ENCODE peak calls at places on chromosome 22, in four cellular contexts. One of them, this sample, is unnamed. For H3K9me2 and H3K9me3, the result is how much of the 10 kb centered on the place peaks cover.

GRCh38 chr22:19889951-19890350 is 35.3 kb upstream of the GNB1L start:
- DNase-seq in GM23248: no peak
- DNase-seq in hepatocyte: no peak
- DNase-seq in OCI-LY7: peak
- DNase-seq in this sample: no peak

GRCh38 chr22:38347181-38347943 is 30.1 kb upstream of the CSNK1E start:
- DNase-seq in GM23248: no peak
- DNase-seq in hepatocyte: no peak
- DNase-seq in OCI-LY7: no peak
- DNase-seq in this sample: no peak

GRCh38 chr22:43274595-43275240 is 68.5 kb downstream of the SCUBE1 start:
- DNase-seq in GM23248: no peak
- DNase-seq in hepatocyte: no peak
- DNase-seq in OCI-LY7: no peak
- DNase-seq in this sample: no peak

GRCh38 chr22:19848298-19849224 is 6.1 kb downstream of the GNB1L start:
- DNase-seq in GM23248: peak
- DNase-seq in hepatocyte: peak
- DNase-seq in OCI-LY7: no peak
- DNase-seq in this sample: peak

GRCh38 chr22:17882162-17882561 is 107.9 kb upstream of the BID start:
- DNase-seq in GM23248: no peak
- DNase-seq in hepatocyte: no peak
- DNase-seq in OCI-LY7: no peak
- DNase-seq in this sample: no peak

GRCh38 chr22:49362393-49362792 is 465.3 kb downstream of the BRD1 start:
- DNase-seq in GM23248: no peak
- DNase-seq in hepatocyte: peak
- DNase-seq in OCI-LY7: no peak
- DNase-seq in this sample: no peak

GRCh38 chr22:44144046-44144569 is 36.6 kb upstream of the PARVG start:
- DNase-seq in GM23248: no peak
- DNase-seq in hepatocyte: no peak
- DNase-seq in OCI-LY7: no peak
- DNase-seq in this sample: no peak

GRCh38 chr22:50170453-50171318 is at the start of gene PANX2:
- DNase-seq in GM23248: peak
- DNase-seq in hepatocyte: no peak
- DNase-seq in OCI-LY7: no peak
- DNase-seq in this sample: no peak

GRCh38 chr22:29098296-29098695 is 25.5 kb downstream of the KREMEN1 start:
- DNase-seq in GM23248: no peak
- DNase-seq in hepatocyte: no peak
- DNase-seq in OCI-LY7: no peak
- DNase-seq in this sample: no peak

GRCh38 chr22:37225481-37225880 is 13.2 kb upstream of the SSTR3 start:
- DNase-seq in GM23248: no peak
- DNase-seq in hepatocyte: no peak
- DNase-seq in OCI-LY7: peak
- DNase-seq in this sample: no peak

DNA sequence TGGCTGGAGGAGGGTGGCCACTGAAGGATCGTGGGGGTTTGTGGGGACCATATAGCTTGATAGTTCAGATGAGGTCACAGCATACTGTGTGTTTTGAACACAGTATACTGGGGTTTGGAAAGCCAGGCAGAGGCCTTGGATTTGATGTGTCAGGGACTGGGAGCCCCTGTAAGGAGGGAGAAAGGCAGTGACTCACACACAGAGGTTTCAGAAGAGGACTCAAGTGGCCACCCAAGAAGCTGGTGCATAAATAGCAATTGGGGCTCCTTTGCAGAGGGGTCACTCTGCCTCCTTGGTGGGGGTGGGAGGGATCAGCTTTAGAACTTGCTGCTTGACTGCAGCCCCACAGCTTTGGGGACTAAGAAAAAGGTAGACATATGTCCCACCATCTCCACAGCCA is 39.3 kb downstream of the SLC5A1 start:
- DNase-seq in GM23248: no peak
- DNase-seq in hepatocyte: no peak
- DNase-seq in OCI-LY7: no peak
- DNase-seq in this sample: no peak
- H3K9me2 ChIP-seq in GM23248: under half
- H3K9me2 ChIP-seq in hepatocyte: under half
- H3K9me2 ChIP-seq in OCI-LY7: under half
- H3K9me2 ChIP-seq in this sample: under half

DNA sequence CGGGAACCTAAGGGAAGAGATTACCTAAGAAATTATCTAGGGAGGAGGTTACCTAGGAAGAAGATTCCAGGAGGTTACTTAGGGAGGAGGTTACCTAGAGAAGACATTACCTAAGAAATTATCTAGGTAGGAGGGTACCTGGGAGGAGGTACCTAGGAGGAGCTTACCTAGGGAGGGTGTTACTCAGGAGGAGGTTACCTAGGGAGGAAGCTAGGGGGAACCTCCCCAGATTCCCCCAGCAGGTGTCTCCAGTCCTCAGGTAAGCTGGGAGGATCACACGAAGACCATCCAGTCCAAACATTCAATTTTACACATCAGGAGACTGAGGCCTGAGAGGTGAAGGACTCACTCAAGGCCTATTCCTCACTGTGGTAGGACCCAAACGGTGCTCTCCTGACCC is 482.8 kb downstream of the TBC1D22A start:
- DNase-seq in GM23248: no peak
- DNase-seq in hepatocyte: no peak
- DNase-seq in OCI-LY7: no peak
- DNase-seq in this sample: no peak
- H3K9me3 ChIP-seq in GM23248: under half
- H3K9me3 ChIP-seq in hepatocyte: under half
- H3K9me3 ChIP-seq in OCI-LY7: under half
- H3K9me3 ChIP-seq in this sample: under half

DNA sequence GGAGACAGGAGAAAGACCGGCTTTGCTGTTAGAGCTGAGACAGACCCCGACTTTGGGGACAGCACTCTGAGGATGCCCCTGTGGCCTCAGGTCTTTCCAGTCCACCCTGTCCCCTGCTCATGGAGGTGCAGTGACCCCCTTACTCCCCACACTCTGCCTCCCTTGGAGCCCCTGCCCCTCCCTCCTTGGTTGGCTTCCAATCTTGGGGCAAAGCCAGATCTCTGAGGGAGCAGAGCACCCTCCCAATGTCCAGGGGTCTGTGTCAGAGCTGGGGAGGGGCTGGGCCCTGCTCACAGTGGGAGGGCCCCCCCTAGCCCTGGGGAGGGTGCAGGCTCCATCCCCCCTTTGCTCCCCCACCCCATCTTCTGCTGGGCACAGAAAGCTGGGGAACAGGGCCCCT is 50.0 kb downstream of the IGLL1 start:
- DNase-seq in GM23248: no peak
- DNase-seq in hepatocyte: no peak
- DNase-seq in OCI-LY7: no peak
- DNase-seq in this sample: no peak
- H3K9me2 ChIP-seq in GM23248: under half
- H3K9me2 ChIP-seq in hepatocyte: under half
- H3K9me2 ChIP-seq in OCI-LY7: under half
- H3K9me2 ChIP-seq in this sample: under half

GRCh38 chr22:48333816-48334735 is 1493.6 kb downstream of the BRD1 start:
- DNase-seq in GM23248: no peak
- DNase-seq in hepatocyte: no peak
- DNase-seq in OCI-LY7: no peak
- DNase-seq in this sample: no peak
- H3K9me3 ChIP-seq in GM23248: under half
- H3K9me3 ChIP-seq in hepatocyte: under half
- H3K9me3 ChIP-seq in OCI-LY7: under half
- H3K9me3 ChIP-seq in this sample: under half